ENCODE peak calls at places on chromosomes 16 and 17, in ten cellular contexts. One of them, this sample, is unnamed.

GRCh38 chr16:68066763-68067162 is 18.4 kb upstream of the NFATC3 start:
- DNase-seq in nephron progenitor cell: no peak
- DNase-seq in WTC11: no peak
- DNase-seq in heart right ventricle: no peak
- DNase-seq in neural crest cell: no peak
- DNase-seq in neural progenitor cell: no peak
- DNase-seq in A549: no peak
- DNase-seq in osteoblast: no peak
- DNase-seq in GM13977: no peak
- DNase-seq in cardiac fibroblast: no peak
- DNase-seq in this sample: no peak

GRCh38 chr17:8867361-8867981 is at the start of gene PIK3R6:
- DNase-seq in nephron progenitor cell: no peak
- DNase-seq in WTC11: no peak
- DNase-seq in heart right ventricle: no peak
- DNase-seq in neural crest cell: no peak
- DNase-seq in neural progenitor cell: no peak
- DNase-seq in A549: no peak
- DNase-seq in osteoblast: no peak
- DNase-seq in GM13977: no peak
- DNase-seq in cardiac fibroblast: no peak
- DNase-seq in this sample: no peak

GRCh38 chr17:79943354-79944241 is 92.1 kb downstream of the TBC1D16 start:
- DNase-seq in nephron progenitor cell: peak
- DNase-seq in WTC11: peak
- DNase-seq in heart right ventricle: no peak
- DNase-seq in neural crest cell: no peak
- DNase-seq in neural progenitor cell: no peak
- DNase-seq in A549: no peak
- DNase-seq in osteoblast: peak
- DNase-seq in GM13977: no peak
- DNase-seq in cardiac fibroblast: no peak
- DNase-seq in this sample: no peak

GRCh38 chr17:18186271-18186982 is 2.8 kb downstream of the ALKBH5 start:
- DNase-seq in nephron progenitor cell: no peak
- DNase-seq in WTC11: no peak
- DNase-seq in heart right ventricle: no peak
- DNase-seq in neural crest cell: no peak
- DNase-seq in neural progenitor cell: no peak
- DNase-seq in A549: no peak
- DNase-seq in osteoblast: peak
- DNase-seq in GM13977: no peak
- DNase-seq in cardiac fibroblast: peak
- DNase-seq in this sample: no peak

GRCh38 chr16:72939247-72939646 is 108.7 kb downstream of the ZFHX3 start:
- DNase-seq in nephron progenitor cell: no peak
- DNase-seq in WTC11: no peak
- DNase-seq in heart right ventricle: peak
- DNase-seq in neural crest cell: no peak
- DNase-seq in neural progenitor cell: no peak
- DNase-seq in A549: peak
- DNase-seq in osteoblast: no peak
- DNase-seq in GM13977: no peak
- DNase-seq in cardiac fibroblast: peak
- DNase-seq in this sample: no peak

GRCh38 chr16:83363521-83363920 is 444.3 kb upstream of the HSBP1 start:
- DNase-seq in nephron progenitor cell: no peak
- DNase-seq in WTC11: no peak
- DNase-seq in heart right ventricle: no peak
- DNase-seq in neural crest cell: no peak
- DNase-seq in neural progenitor cell: no peak
- DNase-seq in A549: no peak
- DNase-seq in osteoblast: peak
- DNase-seq in GM13977: no peak
- DNase-seq in cardiac fibroblast: no peak
- DNase-seq in this sample: no peak

GRCh38 chr17:65370669-65371126 is 190.8 kb downstream of the AXIN2 start:
- DNase-seq in nephron progenitor cell: no peak
- DNase-seq in WTC11: no peak
- DNase-seq in heart right ventricle: no peak
- DNase-seq in neural crest cell: no peak
- DNase-seq in neural progenitor cell: peak
- DNase-seq in A549: no peak
- DNase-seq in osteoblast: no peak
- DNase-seq in GM13977: no peak
- DNase-seq in cardiac fibroblast: no peak
- DNase-seq in this sample: peak

GRCh38 chr17:65194670-65195334 is 57.6 kb downstream of the RGS9 start:
- DNase-seq in nephron progenitor cell: no peak
- DNase-seq in WTC11: peak
- DNase-seq in heart right ventricle: no peak
- DNase-seq in neural crest cell: no peak
- DNase-seq in neural progenitor cell: no peak
- DNase-seq in A549: no peak
- DNase-seq in osteoblast: no peak
- DNase-seq in GM13977: no peak
- DNase-seq in cardiac fibroblast: no peak
- DNase-seq in this sample: no peak

GRCh38 chr17:72334205-72334604 is 213.4 kb downstream of the SOX9 start:
- DNase-seq in nephron progenitor cell: no peak
- DNase-seq in WTC11: no peak
- DNase-seq in heart right ventricle: no peak
- DNase-seq in neural crest cell: no peak
- DNase-seq in neural progenitor cell: no peak
- DNase-seq in A549: no peak
- DNase-seq in osteoblast: peak
- DNase-seq in GM13977: no peak
- DNase-seq in cardiac fibroblast: peak
- DNase-seq in this sample: no peak

DNA sequence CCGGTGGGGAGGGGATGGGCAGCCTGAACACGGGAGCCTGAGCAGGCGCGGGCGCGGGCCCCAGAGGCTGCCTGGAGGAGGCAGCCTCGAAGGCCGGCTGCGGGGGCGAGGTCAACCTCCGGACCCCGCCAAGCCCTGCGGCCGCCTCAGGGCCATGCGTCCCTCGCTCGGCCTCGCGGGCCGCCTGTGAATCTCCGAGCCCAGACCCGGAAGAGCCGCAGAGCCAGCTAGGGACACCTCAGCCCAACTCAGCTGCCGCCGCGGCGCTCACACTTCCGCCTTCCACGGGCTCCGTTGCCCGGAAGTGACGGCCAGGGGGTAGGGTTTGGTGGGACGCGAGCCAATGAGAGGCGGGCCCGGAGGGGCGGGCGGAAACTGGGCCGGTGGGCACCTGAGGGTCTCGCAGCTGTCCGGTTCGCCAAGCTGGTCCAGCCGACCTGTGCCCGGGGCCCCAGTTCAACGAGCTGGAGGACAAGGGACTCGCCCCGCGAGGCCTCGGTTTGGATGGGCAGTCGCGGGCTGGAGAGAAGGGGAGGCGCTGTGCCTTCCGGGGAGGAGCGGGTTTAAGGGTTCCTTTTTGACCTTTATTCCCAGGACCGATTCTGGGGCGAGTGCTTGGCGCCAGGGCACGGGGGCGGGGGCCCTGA is at the start of gene SLC38A10:
- DNase-seq in nephron progenitor cell: peak
- DNase-seq in WTC11: peak
- DNase-seq in heart right ventricle: peak
- DNase-seq in neural crest cell: peak
- DNase-seq in neural progenitor cell: peak
- DNase-seq in A549: peak
- DNase-seq in osteoblast: peak
- DNase-seq in GM13977: peak
- DNase-seq in cardiac fibroblast: peak
- DNase-seq in this sample: peak
- TF ChIP-seq CTCF in nephron progenitor cell: no peak
- TF ChIP-seq CTCF in WTC11: no peak
- TF ChIP-seq CTCF in heart right ventricle: no peak
- TF ChIP-seq CTCF in neural crest cell: no peak
- TF ChIP-seq CTCF in neural progenitor cell: no peak
- TF ChIP-seq CTCF in A549: no peak
- TF ChIP-seq CTCF in osteoblast: no peak
- TF ChIP-seq CTCF in GM13977: no peak
- TF ChIP-seq CTCF in cardiac fibroblast: no peak
- TF ChIP-seq CTCF in this sample: no peak

GRCh38 chr17:15268003-15268402 is 2.9 kb upstream of the PMP22 start:
- DNase-seq in nephron progenitor cell: no peak
- DNase-seq in WTC11: no peak
- DNase-seq in heart right ventricle: no peak
- DNase-seq in neural crest cell: no peak
- DNase-seq in neural progenitor cell: no peak
- DNase-seq in A549: no peak
- DNase-seq in osteoblast: no peak
- DNase-seq in GM13977: no peak
- DNase-seq in cardiac fibroblast: no peak
- DNase-seq in this sample: no peak
- TF ChIP-seq CTCF in nephron progenitor cell: no peak
- TF ChIP-seq CTCF in WTC11: no peak
- TF ChIP-seq CTCF in heart right ventricle: no peak
- TF ChIP-seq CTCF in neural crest cell: no peak
- TF ChIP-seq CTCF in neural progenitor cell: no peak
- TF ChIP-seq CTCF in A549: no peak
- TF ChIP-seq CTCF in osteoblast: no peak
- TF ChIP-seq CTCF in GM13977: no peak
- TF ChIP-seq CTCF in cardiac fibroblast: no peak
- TF ChIP-seq CTCF in this sample: no peak

GRCh38 chr17:48579738-48580543 is 1.8 kb upstream of the HOXB4 start:
- DNase-seq in nephron progenitor cell: peak
- DNase-seq in WTC11: no peak
- DNase-seq in heart right ventricle: no peak
- DNase-seq in neural crest cell: no peak
- DNase-seq in neural progenitor cell: no peak
- DNase-seq in A549: no peak
- DNase-seq in osteoblast: no peak
- DNase-seq in GM13977: no peak
- DNase-seq in cardiac fibroblast: no peak
- DNase-seq in this sample: no peak
- TF ChIP-seq CTCF in nephron progenitor cell: no peak
- TF ChIP-seq CTCF in WTC11: no peak
- TF ChIP-seq CTCF in heart right ventricle: no peak
- TF ChIP-seq CTCF in neural crest cell: no peak
- TF ChIP-seq CTCF in neural progenitor cell: no peak
- TF ChIP-seq CTCF in A549: no peak
- TF ChIP-seq CTCF in osteoblast: no peak
- TF ChIP-seq CTCF in GM13977: no peak
- TF ChIP-seq CTCF in cardiac fibroblast: no peak
- TF ChIP-seq CTCF in this sample: no peak

GRCh38 chr16:27742333-27742732 is 192.4 kb downstream of the KATNIP start:
- DNase-seq in nephron progenitor cell: no peak
- DNase-seq in WTC11: no peak
- DNase-seq in heart right ventricle: no peak
- DNase-seq in neural crest cell: no peak
- DNase-seq in neural progenitor cell: no peak
- DNase-seq in A549: no peak
- DNase-seq in osteoblast: no peak
- DNase-seq in GM13977: no peak
- DNase-seq in cardiac fibroblast: no peak
- DNase-seq in this sample: no peak
- TF ChIP-seq CTCF in nephron progenitor cell: no peak
- TF ChIP-seq CTCF in WTC11: no peak
- TF ChIP-seq CTCF in heart right ventricle: no peak
- TF ChIP-seq CTCF in neural crest cell: no peak
- TF ChIP-seq CTCF in neural progenitor cell: no peak
- TF ChIP-seq CTCF in A549: no peak
- TF ChIP-seq CTCF in osteoblast: no peak
- TF ChIP-seq CTCF in GM13977: no peak
- TF ChIP-seq CTCF in cardiac fibroblast: no peak
- TF ChIP-seq CTCF in this sample: no peak